ENCODE peak calls at places on chromosomes 6 and 20, in five cellular contexts. F is esophagus squamous epithelium, E is HFF-Myc, U is GM12878, J is AG09309. K is an unnamed sample.

GRCh38 chr6:42428326-42429041 is 23.2 kb downstream of the TRERF1 start:
- DNase-seq in J (no peak), U (no peak), F (no peak), E (no peak), K (peak; percentile 71)

GRCh38 chr6:50361641-50362331 is 312.1 kb upstream of the DEFB112 start:
- DNase-seq in F (no peak), J (no peak), E (no peak), U (no peak), K (no peak)

GRCh38 chr6:168404560-168404959 is 36.4 kb upstream of the SMOC2 start:
- DNase-seq in E (no peak), F (no peak), J (no peak), U (no peak), K (no peak)

GRCh38 chr6:3356056-3356823 is 97.5 kb downstream of the PSMG4 start:
- DNase-seq in U (peak; percentile 77), E (no peak), F (peak; percentile 29), J (no peak), K (peak; percentile 73)

GRCh38 chr6:131063764-131064272 is 773 bp upstream of the EPB41L2 start:
- DNase-seq in E (no peak), U (no peak), J (no peak), F (no peak), K (peak; percentile 32)

GRCh38 chr6:74657033-74657432 is 548.8 kb downstream of the COL12A1 start:
- DNase-seq in J (peak; percentile 94), F (no peak), U (no peak), E (no peak), K (no peak)

GRCh38 chr6:63597142-63598000 is 25.1 kb downstream of the LOC128125822 start:
- DNase-seq in F (no peak), U (no peak), E (no peak), J (no peak), K (no peak)

GRCh38 chr6:87436435-87436834 is 28.7 kb downstream of the CFAP206 start:
- DNase-seq in J (peak; percentile 17), E (peak; percentile 59), F (no peak), U (peak; percentile 25), K (peak; percentile 73)

GRCh38 chr6:1396952-1397868 is 7.8 kb downstream of the FOXF2 start:
- DNase-seq in E (peak; percentile 88), J (peak; percentile 37), F (no peak), U (peak; percentile 43), K (peak; percentile 82)

GRCh38 chr6:27582928-27583725 is 110.2 kb upstream of the ZNF184 start:
- DNase-seq in F (no peak), J (no peak), E (no peak), U (no peak), K (peak; percentile 81)

GRCh38 chr20:38108438-38109024 is 56.5 kb downstream of the TGM2 start:
- DNase-seq in J (no peak), F (no peak), U (no peak), E (no peak), K (no peak)

GRCh38 chr20:13468166-13468565 is 170.6 kb downstream of the TASP1 start:
- DNase-seq in F (no peak), J (no peak), E (no peak), U (no peak), K (no peak)

GRCh38 chr6:137341721-137342195 is 122.6 kb upstream of the IFNGR1 start:
- DNase-seq in E (peak; percentile 22), J (peak; percentile 66), U (no peak), F (no peak), K (peak; percentile 37)

GRCh38 chr20:56781108-56781739 is 152.1 kb downstream of the TFAP2C start:
- DNase-seq in F (no peak), U (no peak), J (no peak), E (no peak), K (no peak)

GRCh38 chr6:155274106-155274505 is 10.3 kb downstream of the CLDN20 start:
- DNase-seq in U (no peak), E (no peak), F (no peak), J (no peak), K (no peak)

GRCh38 chr20:57881466-57882405 is 171.9 kb upstream of the PMEPA1 start:
- DNase-seq in J (peak; percentile 5), U (no peak), E (peak; percentile 45), F (no peak), K (no peak)

GRCh38 chr6:96450082-96450759 is 71.4 kb upstream of the UFL1 start:
- DNase-seq in J (no peak), E (no peak), F (no peak), U (no peak), K (no peak)

GRCh38 chr6:119620846-119621570 is 271.4 kb upstream of the MAN1A1 start:
- DNase-seq in U (no peak), E (peak; percentile 35), J (peak; percentile 80), F (no peak), K (no peak)

GRCh38 chr6:74182992-74183391 is 487.0 kb downstream of the CD109 start:
- DNase-seq in F (no peak), U (no peak), J (no peak), E (no peak), K (no peak)

GRCh38 chr6:110398778-110399177 is 16.6 kb downstream of the DDO start:
- DNase-seq in J (no peak), U (no peak), F (no peak), E (peak; percentile 20), K (no peak)

GRCh38 chr6:112035446-112035845 is 18.5 kb upstream of the CCN6 start:
- DNase-seq in U (no peak), E (no peak), F (no peak), J (no peak), K (no peak)

GRCh38 chr20:34711813-34712430 is 7.8 kb downstream of the TP53INP2 start:
- DNase-seq in F (no peak), E (no peak), J (no peak), U (no peak), K (no peak)

GRCh38 chr6:148999921-149000589 is 253.2 kb downstream of the UST start:
- DNase-seq in J (no peak), E (peak; percentile 55), U (no peak), F (no peak), K (no peak)
- H3K4me3 ChIP-seq in J (no peak overlapping the region), E (no peak overlapping the region), U (no peak overlapping the region), F (no peak overlapping the region), K (no peak overlapping the region)

GRCh38 chr6:43451939-43452338 is 3.4 kb downstream of the DLK2 start:
- DNase-seq in F (no peak), J (no peak), E (no peak), U (no peak), K (no peak)
- TF ChIP-seq CTCF in F (no peak), J (no peak), E (no peak), U (no peak), K (no peak)

DNA sequence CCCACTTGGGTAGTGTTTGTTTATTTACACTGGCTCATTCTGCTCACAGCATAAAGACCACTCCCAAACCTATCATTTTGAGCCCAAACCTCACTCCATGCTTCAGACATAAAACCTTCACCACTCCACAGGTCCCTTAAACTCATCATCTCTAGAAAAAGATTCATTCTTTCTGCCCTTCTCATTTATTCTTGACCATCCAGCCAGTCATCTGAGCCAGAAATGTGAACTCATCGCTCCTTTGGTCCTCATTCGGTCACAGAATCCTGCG is 12.4 kb downstream of the TPMT start:
- DNase-seq in F (no peak), J (no peak), U (no peak), E (no peak), K (no peak)
- H3K4me3 ChIP-seq in F (no peak overlapping the region), J (no peak overlapping the region), U (no peak overlapping the region), E (no peak overlapping the region), K (no peak overlapping the region)

GRCh38 chr20:32527447-32528055 is 57.6 kb downstream of the NOL4L start:
- DNase-seq in J (no peak), F (no peak), U (no peak), E (no peak), K (no peak)
- TF ChIP-seq CTCF in J (no peak), F (no peak), U (no peak), E (no peak), K (no peak)

GRCh38 chr6:148140772-148141557 is 201.7 kb upstream of the SASH1 start:
- DNase-seq in F (no peak), E (no peak), J (no peak), U (no peak), K (no peak)
- H3K4me3 ChIP-seq in F (no peak overlapping the region), E (no peak overlapping the region), J (no peak overlapping the region), U (no peak overlapping the region), K (no peak overlapping the region)

GRCh38 chr6:161802231-161802630 is 528.4 kb upstream of the AGPAT4 start:
- DNase-seq in J (no peak), F (no peak), E (no peak), U (no peak), K (no peak)

GRCh38 chr6:161798844-161799394 is 525.1 kb upstream of the AGPAT4 start:
- DNase-seq in F (no peak), E (no peak), J (no peak), U (no peak), K (no peak)

GRCh38 chr6:161809991-161810390 is 536.1 kb upstream of the AGPAT4 start:
- DNase-seq in J (no peak), F (no peak), U (no peak), E (no peak), K (no peak)

GRCh38 chr6:161804804-161805203 is 530.9 kb upstream of the AGPAT4 start:
- DNase-seq in F (no peak), E (no peak), U (no peak), J (no peak), K (no peak)
- TF ChIP-seq CTCF in F (no peak), E (no peak), U (no peak), J (no peak), K (no peak)

K was measured in GM12865.